ENCODE peak calls at places on chromosomes 7 and 10, in seven cellular contexts. K is IMR-90, J is stomach, T is nephron progenitor cell, B is Calu3, U is MCF 10A, M is GM10248. X is an unnamed sample.

GRCh38 chr7:44469461-44469860 is 21.0 kb downstream of the NUDCD3 start:
- DNase-seq in K (no peak), J (no peak), T (no peak), B (no peak), U (no peak), M (no peak), X (no peak)

GRCh38 chr10:103968441-103969391 is 1.8 kb downstream of the SLK start:
- DNase-seq in K (peak), J (no peak), T (no peak), B (no peak), U (peak), M (no peak), X (no peak)

GRCh38 chr10:23314835-23315239 is 29.8 kb downstream of the C10orf67 start:
- DNase-seq in K (peak), J (peak), T (peak), B (peak), U (peak), M (peak), X (no peak)

GRCh38 chr7:101947899-101948298 is 130.5 kb downstream of the CUX1 start:
- DNase-seq in K (no peak), J (peak), T (no peak), B (no peak), U (no peak), M (no peak), X (no peak)

GRCh38 chr7:65338346-65338745 is 35.3 kb upstream of the ZNF92 start:
- DNase-seq in K (no peak), J (no peak), T (no peak), B (no peak), U (no peak), M (no peak), X (no peak)

GRCh38 chr10:58971211-58971610 is 205.2 kb upstream of the PHYHIPL start:
- DNase-seq in K (no peak), J (no peak), T (no peak), B (no peak), U (no peak), M (no peak), X (no peak)

GRCh38 chr7:134730359-134730758 is 49.1 kb upstream of the CALD1 start:
- DNase-seq in K (peak), J (no peak), T (no peak), B (no peak), U (no peak), M (no peak), X (no peak)

GRCh38 chr7:90552521-90552920 is 43.6 kb upstream of the CDK14 start:
- DNase-seq in K (peak), J (no peak), T (no peak), B (no peak), U (peak), M (peak), X (no peak)

GRCh38 chr10:18607503-18607902 is 43.9 kb downstream of the NSUN6 start:
- DNase-seq in K (peak), J (peak), T (no peak), B (peak), U (peak), M (no peak), X (no peak)

GRCh38 chr10:46267132-46267985 is 19.4 kb upstream of the ANTXRL start:
- DNase-seq in K (no peak), J (peak), T (no peak), B (no peak), U (no peak), M (no peak), X (no peak)

GRCh38 chr7:3267928-3268690 is 32.9 kb upstream of the SDK1 start:
- DNase-seq in K (peak), J (no peak), T (no peak), B (no peak), U (peak), M (no peak), X (no peak)

DNA sequence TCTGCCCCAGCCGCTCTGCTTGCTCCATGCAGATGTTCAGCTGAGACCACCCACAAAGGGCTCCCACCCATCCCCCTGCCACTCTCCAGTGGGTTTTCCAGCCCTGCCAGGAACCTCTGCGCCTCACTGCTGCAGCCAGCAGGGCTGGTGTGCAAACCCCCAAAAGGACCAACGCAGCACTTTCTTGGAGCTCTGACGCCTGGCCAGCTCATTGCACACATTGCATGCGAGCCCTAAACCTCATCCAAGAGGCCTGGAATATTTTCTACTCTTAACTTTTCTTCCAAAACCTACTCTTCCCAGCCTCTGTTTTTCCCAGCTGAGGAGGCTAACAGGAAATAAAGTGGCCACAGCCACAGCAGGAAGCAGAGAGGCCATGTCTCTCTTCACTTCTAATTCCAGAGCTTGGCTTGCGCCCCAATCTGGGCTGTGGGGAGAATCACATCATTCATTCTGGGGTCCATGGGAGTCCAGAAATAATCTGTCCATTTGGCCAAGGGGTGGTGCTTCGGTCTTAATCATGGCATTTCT is 4.6 kb upstream of the FAM170B start:
- DNase-seq in K (peak), J (no peak), T (no peak), B (no peak), U (no peak), M (no peak), X (no peak)
- TF ChIP-seq CTCF in K (peak), J (no peak), T (no peak), B (no peak), U (no peak), M (no peak), X (no peak)

DNA sequence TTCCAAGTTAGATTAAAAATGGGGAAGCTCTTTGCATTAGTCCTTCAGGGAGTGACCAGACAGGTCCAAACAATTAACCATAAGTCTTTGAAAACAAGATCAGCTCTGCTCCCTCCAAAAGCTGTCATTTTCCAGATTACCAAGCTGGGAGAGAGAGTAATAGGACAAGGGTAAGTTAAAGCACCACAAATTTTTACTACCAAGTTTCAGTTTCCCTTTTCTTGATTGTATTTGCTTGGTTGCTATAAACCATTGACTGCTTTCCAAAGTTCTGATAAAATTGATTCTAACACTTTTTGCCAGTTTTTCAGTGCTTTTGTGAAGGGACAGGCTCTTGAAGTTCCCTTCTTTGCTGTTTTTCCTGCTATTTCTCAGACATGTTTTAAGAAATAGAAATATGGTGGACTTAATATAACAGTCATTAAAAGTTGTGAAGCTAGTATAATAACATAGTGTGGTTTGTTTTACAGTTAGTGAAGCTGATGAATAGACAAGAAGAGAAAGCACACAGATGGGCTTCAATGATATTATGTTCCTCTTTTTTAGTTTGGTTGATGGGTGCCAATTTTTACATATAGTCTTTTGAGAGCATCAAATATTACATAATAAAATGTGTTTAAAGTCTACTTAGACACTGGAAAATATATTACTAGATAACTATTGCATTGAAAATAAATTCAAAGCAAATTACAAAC is 40.0 kb upstream of the ZNF365 start:
- DNase-seq in K (no peak), J (no peak), T (no peak), B (no peak), U (no peak), M (no peak), X (no peak)
- TF ChIP-seq CTCF in K (no peak), J (no peak), T (no peak), B (no peak), U (no peak), M (no peak), X (no peak)

DNA sequence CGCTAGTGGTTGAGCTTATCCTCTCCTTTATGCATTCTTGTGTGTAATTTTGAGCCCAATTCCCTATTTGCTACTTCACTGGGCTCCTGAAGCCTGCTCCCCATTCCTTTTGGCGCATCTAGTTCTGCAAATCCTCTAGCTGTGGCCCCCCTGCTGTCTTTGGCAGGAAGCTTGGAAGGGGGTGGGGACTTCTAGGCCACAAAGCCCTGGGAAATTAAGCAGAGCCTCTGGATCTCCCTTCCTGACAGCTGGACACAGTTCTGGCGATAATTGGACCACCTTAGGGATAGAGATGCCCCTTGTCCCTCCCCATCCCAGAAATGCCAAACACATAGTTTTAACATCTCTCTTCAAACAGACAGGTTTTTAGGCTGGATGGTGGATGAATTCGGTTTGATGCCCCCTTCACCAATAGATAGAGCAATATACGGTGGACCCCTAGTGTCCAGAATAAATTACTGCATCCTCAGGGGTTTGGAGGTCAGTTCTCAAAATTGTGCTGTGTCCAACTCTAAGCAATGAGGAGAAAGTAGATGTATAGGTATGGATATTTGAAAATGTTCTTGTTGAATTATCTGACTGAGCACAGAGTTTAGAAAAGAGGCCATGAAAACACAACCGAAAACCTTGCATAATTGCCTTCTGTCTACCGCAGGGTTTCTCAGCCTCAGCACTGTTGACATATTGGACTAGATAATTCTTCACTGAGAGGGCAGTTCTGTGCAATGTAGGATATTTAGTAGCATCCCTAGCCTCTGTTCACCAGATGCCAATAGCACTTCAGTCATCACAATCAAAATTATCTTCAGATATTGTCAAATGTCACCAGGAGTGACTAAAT is 75.5 kb downstream of the PAPSS2 start:
- DNase-seq in K (peak), J (no peak), T (peak), B (peak), U (peak), M (peak), X (peak)
- TF ChIP-seq CTCF in K (peak), J (no peak), T (peak), B (peak), U (peak), M (peak), X (peak)

GRCh38 chr7:42278360-42278759 is 41.4 kb upstream of the GLI3 start:
- DNase-seq in K (no peak), J (no peak), T (no peak), B (no peak), U (peak), M (no peak), X (no peak)

GRCh38 chr7:42269161-42269560 is 32.2 kb upstream of the GLI3 start:
- DNase-seq in K (no peak), J (no peak), T (no peak), B (no peak), U (no peak), M (no peak), X (no peak)

GRCh38 chr7:42274052-42274451 is 37.0 kb upstream of the GLI3 start:
- DNase-seq in K (peak), J (no peak), T (no peak), B (no peak), U (peak), M (no peak), X (no peak)

DNA sequence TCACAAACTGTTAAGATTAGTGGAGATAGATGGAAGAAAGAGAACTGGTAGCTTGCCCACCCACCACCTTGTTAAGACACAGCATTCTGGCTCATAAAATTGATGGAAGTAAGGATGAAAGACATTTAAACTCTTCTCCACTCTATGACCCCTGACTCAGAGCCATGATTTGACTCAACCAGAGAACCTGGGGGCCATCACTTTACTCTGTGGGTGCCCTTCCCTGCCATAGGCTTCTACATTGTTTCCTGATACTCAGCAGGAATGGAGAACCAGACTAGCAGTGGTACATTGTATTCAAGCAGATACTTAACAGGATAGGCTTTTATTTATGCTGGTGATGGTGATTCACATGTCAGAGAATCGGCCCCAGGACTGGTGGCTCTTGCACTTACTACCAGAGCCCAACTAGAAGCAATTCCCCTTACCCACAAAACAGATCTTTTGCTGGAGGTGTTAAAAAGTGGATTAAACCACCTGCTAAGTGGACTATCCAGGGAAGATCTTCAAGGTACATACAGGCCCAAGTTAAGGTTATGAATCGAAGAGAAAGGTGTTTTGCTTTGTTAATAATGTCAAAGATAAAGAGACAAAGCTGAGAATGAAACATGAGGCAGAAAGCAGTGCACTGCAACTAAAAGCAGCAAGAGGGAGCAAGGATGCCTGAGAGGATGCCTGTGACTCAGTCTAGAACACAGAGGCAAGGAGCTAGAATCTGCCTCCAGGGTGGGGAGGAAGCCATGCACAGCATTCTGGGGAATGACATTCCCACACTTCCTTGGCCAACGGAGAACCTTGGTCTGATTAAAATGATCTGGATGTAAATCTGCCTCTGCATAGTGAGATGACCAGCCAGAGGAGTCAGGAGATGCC is 36.0 kb upstream of the GLI3 start:
- DNase-seq in K (peak), J (no peak), T (no peak), B (no peak), U (peak), M (no peak), X (no peak)
- TF ChIP-seq CTCF in K (peak), J (no peak), T (no peak), B (no peak), U (peak), M (no peak), X (peak)

DNA sequence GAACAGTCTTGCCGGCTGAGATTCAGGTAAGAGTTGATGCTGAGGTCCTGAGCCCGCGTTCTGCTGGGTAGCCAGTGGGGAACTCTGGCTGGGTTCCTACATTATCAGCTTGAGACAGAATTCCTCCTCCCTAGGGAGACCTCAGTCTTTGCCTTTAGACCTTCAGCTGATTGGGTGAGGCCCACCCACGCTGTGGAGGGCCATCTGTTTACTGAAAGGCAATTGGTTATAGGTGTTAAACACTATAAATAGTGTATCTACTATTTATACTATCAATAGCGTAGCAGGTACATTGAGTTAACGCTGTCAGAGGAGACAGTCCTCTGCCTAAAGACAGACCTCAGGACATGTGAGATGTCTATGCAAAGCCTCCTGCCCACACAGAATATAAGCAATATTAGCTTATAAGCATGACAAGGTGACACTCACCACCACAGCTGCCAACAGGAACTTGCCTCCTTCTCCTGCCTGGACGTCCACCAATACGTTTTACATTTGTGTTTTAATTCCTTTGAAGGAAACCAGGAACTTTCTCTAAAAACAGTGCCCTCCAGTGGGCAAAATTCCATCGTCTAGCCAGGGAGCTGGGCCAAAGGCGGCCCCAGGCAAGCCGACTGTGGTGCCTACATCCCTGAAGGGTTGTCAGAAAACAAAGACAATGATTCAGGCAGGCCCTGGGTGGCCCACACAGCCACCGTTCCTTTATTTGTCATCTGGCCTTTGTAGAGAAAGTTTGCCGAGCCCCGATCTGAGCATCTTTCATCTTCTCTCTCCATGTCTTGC is 58.8 kb downstream of the INSIG1 start:
- DNase-seq in K (no peak), J (no peak), T (no peak), B (peak), U (peak), M (no peak), X (no peak)
- TF ChIP-seq CTCF in K (peak), J (no peak), T (peak), B (peak), U (peak), M (peak), X (peak)

GRCh38 chr7:30074422-30075030 is 46.3 kb downstream of the PLEKHA8 start:
- DNase-seq in K (peak), J (no peak), T (no peak), B (peak), U (peak), M (no peak), X (no peak)
- TF ChIP-seq CTCF in K (peak), J (no peak), T (peak), B (peak), U (peak), M (peak), X (peak)

DNA sequence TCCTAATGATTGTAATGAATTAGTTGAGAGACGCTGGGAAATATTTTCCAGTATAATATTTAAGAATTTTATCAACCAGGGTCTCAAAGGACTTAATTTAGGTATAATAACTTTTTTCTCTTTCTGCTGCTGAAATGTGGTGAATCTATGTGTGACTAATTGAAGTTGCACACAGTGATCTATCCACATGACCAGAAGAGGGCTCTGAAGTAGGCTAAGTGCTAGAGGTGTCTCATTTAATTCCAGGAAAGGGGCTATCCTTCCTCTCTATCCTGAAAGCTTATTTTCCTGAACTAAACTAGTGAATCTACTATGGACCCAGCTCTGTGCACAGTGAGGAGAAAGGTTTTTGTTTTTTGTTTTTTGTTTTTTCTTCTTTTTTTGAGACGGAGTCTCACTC is 294.4 kb upstream of the MYO3A start:
- DNase-seq in K (no peak), J (no peak), T (no peak), B (no peak), U (no peak), M (no peak), X (no peak)
- TF ChIP-seq CTCF in K (no peak), J (no peak), T (no peak), B (no peak), U (no peak), M (no peak), X (no peak)

GRCh38 chr7:150744041-150744656 is 6.9 kb downstream of the GIMAP5 start:
- DNase-seq in K (no peak), J (no peak), T (no peak), B (no peak), U (no peak), M (no peak), X (no peak)
- TF ChIP-seq CTCF in K (no peak), J (no peak), T (no peak), B (no peak), U (no peak), M (no peak), X (no peak)

DNA sequence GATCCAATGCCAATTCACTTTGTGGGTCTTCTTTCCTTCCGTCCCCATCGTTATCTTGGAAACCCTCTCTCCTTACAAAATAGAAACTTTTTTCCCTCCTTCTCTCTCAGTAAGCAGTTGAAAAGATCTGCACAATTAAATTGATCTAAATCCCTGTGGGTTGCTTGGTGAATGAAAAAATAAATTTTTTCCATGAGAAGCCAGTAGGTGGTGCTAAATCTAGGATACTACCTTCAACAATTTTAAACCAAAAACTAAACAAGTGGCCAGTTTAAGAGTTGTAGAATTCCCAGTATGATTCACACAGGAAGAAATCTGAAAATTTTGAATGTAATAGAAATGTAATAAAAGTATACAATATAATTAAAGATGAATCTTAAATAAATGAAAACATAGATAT is 990.3 kb upstream of the ZNF722 start:
- DNase-seq in K (no peak), J (no peak), T (no peak), B (no peak), U (no peak), M (no peak), X (no peak)
- TF ChIP-seq CTCF in K (no peak), J (no peak), T (no peak), B (no peak), U (no peak), M (no peak), X (peak)

DNA sequence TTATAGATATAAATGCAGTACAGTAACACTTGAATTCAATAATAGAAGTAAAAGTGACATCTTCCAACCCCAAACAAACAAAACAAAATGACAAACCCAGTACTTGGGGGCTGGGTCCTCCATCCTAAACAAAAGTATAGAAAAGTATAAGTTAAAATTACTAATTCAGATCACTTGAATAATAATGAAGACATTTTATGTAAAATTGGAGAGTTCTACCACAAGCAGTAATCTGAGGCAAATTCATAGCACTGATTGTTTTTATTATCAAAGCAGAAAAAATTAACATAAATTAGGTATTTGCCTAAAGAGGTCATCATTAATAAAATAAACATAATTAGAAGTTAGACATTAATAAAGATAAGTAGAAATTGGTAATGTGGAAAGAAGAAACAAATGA is 81.5 kb downstream of the ITPRID1 start:
- DNase-seq in K (no peak), J (no peak), T (no peak), B (no peak), U (no peak), M (no peak), X (no peak)
- TF ChIP-seq CTCF in K (no peak), J (no peak), T (no peak), B (no peak), U (no peak), M (no peak), X (no peak)

X was measured in D721Med.